ENCODE peak calls at places on chromosomes 4 and X, in six cellular contexts. One of them, this sample, is unnamed. For H3K4me1, the result is how much of the 10 kb centered on the place peaks cover.

GRCh38 chr4:1172228-1172851 is at the start of gene SPON2:
- DNase-seq in kidney: peak
- DNase-seq in stomach: no peak
- DNase-seq in ovary: peak
- DNase-seq in heart left ventricle: no peak
- DNase-seq in ascending aorta: no peak
- DNase-seq in this sample: peak

GRCh38 chrX:63746278-63746677 is 38.7 kb downstream of the ARHGEF9 start:
- DNase-seq in kidney: no peak
- DNase-seq in stomach: no peak
- DNase-seq in ovary: no peak
- DNase-seq in heart left ventricle: no peak
- DNase-seq in ascending aorta: no peak
- DNase-seq in this sample: no peak

GRCh38 chr4:105587851-105588250 is 35.4 kb downstream of the ARHGEF38 start:
- DNase-seq in kidney: no peak
- DNase-seq in stomach: no peak
- DNase-seq in ovary: no peak
- DNase-seq in heart left ventricle: no peak
- DNase-seq in ascending aorta: no peak
- DNase-seq in this sample: no peak

GRCh38 chr4:26762650-26763049 is 98.0 kb upstream of the STIM2 start:
- DNase-seq in kidney: no peak
- DNase-seq in stomach: no peak
- DNase-seq in ovary: no peak
- DNase-seq in heart left ventricle: no peak
- DNase-seq in ascending aorta: no peak
- DNase-seq in this sample: no peak

GRCh38 chr4:177448850-177449249 is 6.6 kb upstream of the AGA start:
- DNase-seq in kidney: no peak
- DNase-seq in stomach: no peak
- DNase-seq in ovary: no peak
- DNase-seq in heart left ventricle: no peak
- DNase-seq in ascending aorta: no peak
- DNase-seq in this sample: no peak

GRCh38 chr4:38377195-38377594 is 286.8 kb upstream of the KLF3 start:
- DNase-seq in kidney: no peak
- DNase-seq in stomach: no peak
- DNase-seq in ovary: no peak
- DNase-seq in heart left ventricle: no peak
- DNase-seq in ascending aorta: no peak
- DNase-seq in this sample: no peak

GRCh38 chr4:167274346-167274745 is 40.1 kb upstream of the SPOCK3 start:
- DNase-seq in kidney: no peak
- DNase-seq in stomach: no peak
- DNase-seq in ovary: no peak
- DNase-seq in heart left ventricle: no peak
- DNase-seq in ascending aorta: no peak
- DNase-seq in this sample: no peak

GRCh38 chr4:73734405-73735070 is 5.8 kb upstream of the CXCL8 start:
- DNase-seq in kidney: no peak
- DNase-seq in stomach: no peak
- DNase-seq in ovary: no peak
- DNase-seq in heart left ventricle: no peak
- DNase-seq in ascending aorta: no peak
- DNase-seq in this sample: no peak

GRCh38 chr4:7334521-7335275 is 100.0 kb downstream of the PSAPL1 start:
- DNase-seq in kidney: peak
- DNase-seq in stomach: no peak
- DNase-seq in ovary: no peak
- DNase-seq in heart left ventricle: no peak
- DNase-seq in ascending aorta: no peak
- DNase-seq in this sample: no peak

GRCh38 chr4:39319678-39320077 is 46.5 kb downstream of the RFC1 start:
- DNase-seq in kidney: no peak
- DNase-seq in stomach: no peak
- DNase-seq in ovary: no peak
- DNase-seq in heart left ventricle: no peak
- DNase-seq in ascending aorta: no peak
- DNase-seq in this sample: no peak

GRCh38 chr4:173346074-173346473 is 11.9 kb upstream of the HMGB2 start:
- DNase-seq in kidney: no peak
- DNase-seq in stomach: no peak
- DNase-seq in ovary: no peak
- DNase-seq in heart left ventricle: no peak
- DNase-seq in ascending aorta: no peak
- DNase-seq in this sample: no peak

GRCh38 chr4:173345648-173346047 is 11.5 kb upstream of the HMGB2 start:
- DNase-seq in kidney: no peak
- DNase-seq in stomach: no peak
- DNase-seq in ovary: no peak
- DNase-seq in heart left ventricle: no peak
- DNase-seq in ascending aorta: no peak
- DNase-seq in this sample: no peak

GRCh38 chr4:173343832-173344397 is 9.8 kb upstream of the HMGB2 start:
- DNase-seq in kidney: no peak
- DNase-seq in stomach: no peak
- DNase-seq in ovary: no peak
- DNase-seq in heart left ventricle: no peak
- DNase-seq in ascending aorta: no peak
- DNase-seq in this sample: no peak

GRCh38 chr4:173347467-173347866 is 13.3 kb upstream of the HMGB2 start:
- DNase-seq in kidney: no peak
- DNase-seq in stomach: no peak
- DNase-seq in ovary: no peak
- DNase-seq in heart left ventricle: no peak
- DNase-seq in ascending aorta: no peak
- DNase-seq in this sample: no peak
- TF ChIP-seq CTCF in kidney: no peak
- TF ChIP-seq CTCF in stomach: no peak
- TF ChIP-seq CTCF in ovary: no peak
- TF ChIP-seq CTCF in heart left ventricle: no peak
- TF ChIP-seq CTCF in ascending aorta: no peak
- TF ChIP-seq CTCF in this sample: no peak

GRCh38 chr4:94532016-94532789 is 80.5 kb downstream of the PDLIM5 start:
- DNase-seq in kidney: no peak
- DNase-seq in stomach: no peak
- DNase-seq in ovary: no peak
- DNase-seq in heart left ventricle: no peak
- DNase-seq in ascending aorta: no peak
- DNase-seq in this sample: peak

GRCh38 chr4:94527556-94528233 is 76.0 kb downstream of the PDLIM5 start:
- DNase-seq in kidney: no peak
- DNase-seq in stomach: no peak
- DNase-seq in ovary: no peak
- DNase-seq in heart left ventricle: no peak
- DNase-seq in ascending aorta: no peak
- DNase-seq in this sample: no peak

GRCh38 chr4:94528792-94529451 is 77.2 kb downstream of the PDLIM5 start:
- DNase-seq in kidney: no peak
- DNase-seq in stomach: no peak
- DNase-seq in ovary: no peak
- DNase-seq in heart left ventricle: no peak
- DNase-seq in ascending aorta: no peak
- DNase-seq in this sample: no peak

GRCh38 chr4:94533405-94534223 is 81.9 kb downstream of the PDLIM5 start:
- DNase-seq in kidney: no peak
- DNase-seq in stomach: no peak
- DNase-seq in ovary: no peak
- DNase-seq in heart left ventricle: no peak
- DNase-seq in ascending aorta: no peak
- DNase-seq in this sample: no peak

GRCh38 chr4:94530073-94530472 is 78.3 kb downstream of the PDLIM5 start:
- DNase-seq in kidney: no peak
- DNase-seq in stomach: no peak
- DNase-seq in ovary: no peak
- DNase-seq in heart left ventricle: no peak
- DNase-seq in ascending aorta: no peak
- DNase-seq in this sample: no peak
- H3K4me1 ChIP-seq in kidney: under half
- H3K4me1 ChIP-seq in stomach: under half
- H3K4me1 ChIP-seq in ovary: under half
- H3K4me1 ChIP-seq in heart left ventricle: half or more
- H3K4me1 ChIP-seq in ascending aorta: under half
- H3K4me1 ChIP-seq in this sample: under half

GRCh38 chr4:174983128-174983750 is 65.1 kb downstream of the ADAM29 start:
- DNase-seq in kidney: no peak
- DNase-seq in stomach: no peak
- DNase-seq in ovary: no peak
- DNase-seq in heart left ventricle: no peak
- DNase-seq in ascending aorta: no peak
- DNase-seq in this sample: no peak
- H3K4me3 ChIP-seq in kidney: no peak
- H3K4me3 ChIP-seq in stomach: no peak
- H3K4me3 ChIP-seq in ovary: no peak
- H3K4me3 ChIP-seq in heart left ventricle: no peak
- H3K4me3 ChIP-seq in ascending aorta: no peak
- H3K4me3 ChIP-seq in this sample: no peak

GRCh38 chr4:189436207-189436606 is 504.5 kb upstream of the FRG1 start:
- DNase-seq in kidney: no peak
- DNase-seq in stomach: no peak
- DNase-seq in ovary: no peak
- DNase-seq in heart left ventricle: no peak
- DNase-seq in ascending aorta: no peak
- DNase-seq in this sample: no peak
- TF ChIP-seq CTCF in kidney: no peak
- TF ChIP-seq CTCF in stomach: no peak
- TF ChIP-seq CTCF in ovary: no peak
- TF ChIP-seq CTCF in heart left ventricle: peak
- TF ChIP-seq CTCF in ascending aorta: no peak
- TF ChIP-seq CTCF in this sample: no peak